ENCODE peak calls at places on chromosomes 2 and 18, in seven cellular contexts. One of them, this sample, is unnamed. For H3K27me3, the result is how much of the 10 kb centered on the place peaks cover.

GRCh38 chr2:207087046-207087902 is 78.5 kb downstream of the KLF7 start:
- DNase-seq in HCT116: no peak
- DNase-seq in BJ: no peak
- DNase-seq in WERI-Rb-1: peak
- DNase-seq in H9: no peak
- DNase-seq in CD8-positive, alpha-beta memory T cell: no peak
- DNase-seq in uterus: no peak
- DNase-seq in this sample: no peak

GRCh38 chr2:6183231-6183630 is 491.0 kb downstream of the SOX11 start:
- DNase-seq in BJ: no peak
- DNase-seq in CD8-positive, alpha-beta memory T cell: no peak
- DNase-seq in HCT116: no peak
- DNase-seq in H9: no peak
- DNase-seq in WERI-Rb-1: no peak
- DNase-seq in uterus: no peak
- DNase-seq in this sample: no peak

GRCh38 chr18:32258148-32258547 is 68.3 kb downstream of the MEP1B start:
- DNase-seq in H9: no peak
- DNase-seq in HCT116: no peak
- DNase-seq in uterus: no peak
- DNase-seq in BJ: no peak
- DNase-seq in CD8-positive, alpha-beta memory T cell: no peak
- DNase-seq in WERI-Rb-1: no peak
- DNase-seq in this sample: no peak

GRCh38 chr2:29165362-29166236 is 50.4 kb downstream of the CLIP4 start:
- DNase-seq in CD8-positive, alpha-beta memory T cell: no peak
- DNase-seq in H9: no peak
- DNase-seq in HCT116: no peak
- DNase-seq in uterus: no peak
- DNase-seq in WERI-Rb-1: no peak
- DNase-seq in BJ: peak
- DNase-seq in this sample: no peak

GRCh38 chr2:169452080-169452479 is 27.2 kb upstream of the BBS5 start:
- DNase-seq in HCT116: peak
- DNase-seq in uterus: no peak
- DNase-seq in H9: no peak
- DNase-seq in WERI-Rb-1: peak
- DNase-seq in CD8-positive, alpha-beta memory T cell: no peak
- DNase-seq in BJ: no peak
- DNase-seq in this sample: no peak

GRCh38 chr18:42752921-42753320 is 362.6 kb downstream of the RIT2 start:
- DNase-seq in HCT116: no peak
- DNase-seq in CD8-positive, alpha-beta memory T cell: no peak
- DNase-seq in BJ: no peak
- DNase-seq in H9: no peak
- DNase-seq in WERI-Rb-1: no peak
- DNase-seq in uterus: no peak
- DNase-seq in this sample: no peak

GRCh38 chr2:7053650-7054262 is 136.5 kb downstream of the RNF144A start:
- DNase-seq in BJ: no peak
- DNase-seq in HCT116: no peak
- DNase-seq in WERI-Rb-1: peak
- DNase-seq in uterus: no peak
- DNase-seq in H9: no peak
- DNase-seq in CD8-positive, alpha-beta memory T cell: no peak
- DNase-seq in this sample: no peak

GRCh38 chr18:61502472-61502871 is 169.2 kb downstream of the CDH20 start:
- DNase-seq in H9: peak
- DNase-seq in CD8-positive, alpha-beta memory T cell: no peak
- DNase-seq in BJ: peak
- DNase-seq in uterus: peak
- DNase-seq in WERI-Rb-1: peak
- DNase-seq in HCT116: peak
- DNase-seq in this sample: peak

GRCh38 chr2:32706815-32707214 is 79.0 kb downstream of the TTC27 start:
- DNase-seq in CD8-positive, alpha-beta memory T cell: no peak
- DNase-seq in H9: no peak
- DNase-seq in HCT116: no peak
- DNase-seq in BJ: no peak
- DNase-seq in WERI-Rb-1: no peak
- DNase-seq in uterus: no peak
- DNase-seq in this sample: no peak

GRCh38 chr2:61438670-61439069 is 32.2 kb downstream of the USP34 start:
- DNase-seq in CD8-positive, alpha-beta memory T cell: no peak
- DNase-seq in uterus: no peak
- DNase-seq in WERI-Rb-1: no peak
- DNase-seq in H9: no peak
- DNase-seq in BJ: no peak
- DNase-seq in HCT116: no peak
- DNase-seq in this sample: no peak

GRCh38 chr2:151262629-151263028 is 966 bp upstream of the RBM43 start:
- DNase-seq in WERI-Rb-1: no peak
- DNase-seq in H9: peak
- DNase-seq in BJ: no peak
- DNase-seq in CD8-positive, alpha-beta memory T cell: no peak
- DNase-seq in uterus: no peak
- DNase-seq in HCT116: no peak
- DNase-seq in this sample: no peak

GRCh38 chr2:29644949-29645348 is 276.4 kb downstream of the ALK start:
- DNase-seq in H9: no peak
- DNase-seq in WERI-Rb-1: no peak
- DNase-seq in HCT116: no peak
- DNase-seq in BJ: no peak
- DNase-seq in CD8-positive, alpha-beta memory T cell: no peak
- DNase-seq in uterus: no peak
- DNase-seq in this sample: no peak

GRCh38 chr2:122960727-122961641 is 1064.1 kb upstream of the CNTNAP5 start:
- DNase-seq in BJ: no peak
- DNase-seq in uterus: no peak
- DNase-seq in HCT116: no peak
- DNase-seq in CD8-positive, alpha-beta memory T cell: no peak
- DNase-seq in H9: no peak
- DNase-seq in WERI-Rb-1: no peak
- DNase-seq in this sample: no peak

GRCh38 chr2:241111443-241111810 is 9.3 kb upstream of the MTERF4 start:
- DNase-seq in HCT116: no peak
- DNase-seq in WERI-Rb-1: no peak
- DNase-seq in CD8-positive, alpha-beta memory T cell: no peak
- DNase-seq in H9: no peak
- DNase-seq in uterus: no peak
- DNase-seq in BJ: no peak
- DNase-seq in this sample: no peak

GRCh38 chr2:36511858-36512630 is 85.9 kb downstream of the FEZ2 start:
- DNase-seq in BJ: no peak
- DNase-seq in HCT116: no peak
- DNase-seq in H9: no peak
- DNase-seq in CD8-positive, alpha-beta memory T cell: no peak
- DNase-seq in uterus: no peak
- DNase-seq in WERI-Rb-1: no peak
- DNase-seq in this sample: no peak

GRCh38 chr2:36509077-36509476 is 88.9 kb downstream of the FEZ2 start:
- DNase-seq in BJ: no peak
- DNase-seq in HCT116: no peak
- DNase-seq in CD8-positive, alpha-beta memory T cell: no peak
- DNase-seq in uterus: no peak
- DNase-seq in WERI-Rb-1: no peak
- DNase-seq in H9: no peak
- DNase-seq in this sample: no peak

GRCh38 chr2:36502081-36502480 is 95.9 kb downstream of the FEZ2 start:
- DNase-seq in WERI-Rb-1: no peak
- DNase-seq in BJ: no peak
- DNase-seq in uterus: no peak
- DNase-seq in HCT116: peak
- DNase-seq in CD8-positive, alpha-beta memory T cell: no peak
- DNase-seq in H9: no peak
- DNase-seq in this sample: no peak

GRCh38 chr2:36512705-36513104 is 85.3 kb downstream of the FEZ2 start:
- DNase-seq in H9: no peak
- DNase-seq in BJ: no peak
- DNase-seq in WERI-Rb-1: no peak
- DNase-seq in HCT116: no peak
- DNase-seq in CD8-positive, alpha-beta memory T cell: no peak
- DNase-seq in uterus: no peak
- DNase-seq in this sample: no peak

GRCh38 chr2:36507408-36507812 is 90.6 kb downstream of the FEZ2 start:
- DNase-seq in HCT116: peak
- DNase-seq in CD8-positive, alpha-beta memory T cell: no peak
- DNase-seq in WERI-Rb-1: peak
- DNase-seq in BJ: no peak
- DNase-seq in H9: peak
- DNase-seq in uterus: peak
- DNase-seq in this sample: no peak
- H3K27me3 ChIP-seq in HCT116: under half
- H3K27me3 ChIP-seq in CD8-positive, alpha-beta memory T cell: under half
- H3K27me3 ChIP-seq in WERI-Rb-1: under half
- H3K27me3 ChIP-seq in BJ: under half
- H3K27me3 ChIP-seq in H9: under half
- H3K27me3 ChIP-seq in uterus: under half
- H3K27me3 ChIP-seq in this sample: under half

GRCh38 chr2:176093889-176094232 is 1.3 kb downstream of the HOXD13 start:
- DNase-seq in BJ: no peak
- DNase-seq in HCT116: no peak
- DNase-seq in WERI-Rb-1: no peak
- DNase-seq in uterus: no peak
- DNase-seq in H9: no peak
- DNase-seq in CD8-positive, alpha-beta memory T cell: no peak
- DNase-seq in this sample: no peak
- H3K27me3 ChIP-seq in BJ: under half
- H3K27me3 ChIP-seq in HCT116: under half
- H3K27me3 ChIP-seq in WERI-Rb-1: half or more
- H3K27me3 ChIP-seq in uterus: half or more
- H3K27me3 ChIP-seq in H9: half or more
- H3K27me3 ChIP-seq in CD8-positive, alpha-beta memory T cell: half or more
- H3K27me3 ChIP-seq in this sample: half or more

GRCh38 chr2:50345691-50346090 is 686.2 kb downstream of the NRXN1 start:
- DNase-seq in BJ: no peak
- DNase-seq in WERI-Rb-1: no peak
- DNase-seq in CD8-positive, alpha-beta memory T cell: no peak
- DNase-seq in H9: peak
- DNase-seq in uterus: no peak
- DNase-seq in HCT116: no peak
- DNase-seq in this sample: no peak
- H3K27me3 ChIP-seq in BJ: under half
- H3K27me3 ChIP-seq in WERI-Rb-1: under half
- H3K27me3 ChIP-seq in CD8-positive, alpha-beta memory T cell: under half
- H3K27me3 ChIP-seq in H9: under half
- H3K27me3 ChIP-seq in uterus: under half
- H3K27me3 ChIP-seq in HCT116: under half
- H3K27me3 ChIP-seq in this sample: half or more

GRCh38 chr18:37497836-37498518 is 67.6 kb downstream of the CELF4 start:
- DNase-seq in H9: no peak
- DNase-seq in BJ: no peak
- DNase-seq in CD8-positive, alpha-beta memory T cell: no peak
- DNase-seq in uterus: no peak
- DNase-seq in WERI-Rb-1: no peak
- DNase-seq in HCT116: no peak
- DNase-seq in this sample: no peak
- H3K27me3 ChIP-seq in H9: under half
- H3K27me3 ChIP-seq in BJ: under half
- H3K27me3 ChIP-seq in CD8-positive, alpha-beta memory T cell: under half
- H3K27me3 ChIP-seq in uterus: under half
- H3K27me3 ChIP-seq in WERI-Rb-1: under half
- H3K27me3 ChIP-seq in HCT116: under half
- H3K27me3 ChIP-seq in this sample: under half

GRCh38 chr2:121285077-121285449 is at the start of gene TFCP2L1:
- DNase-seq in WERI-Rb-1: peak
- DNase-seq in H9: peak
- DNase-seq in BJ: no peak
- DNase-seq in HCT116: no peak
- DNase-seq in CD8-positive, alpha-beta memory T cell: no peak
- DNase-seq in uterus: no peak
- DNase-seq in this sample: no peak

GRCh38 chr2:121285926-121286325 is 924 bp upstream of the TFCP2L1 start:
- DNase-seq in HCT116: no peak
- DNase-seq in WERI-Rb-1: no peak
- DNase-seq in CD8-positive, alpha-beta memory T cell: no peak
- DNase-seq in BJ: no peak
- DNase-seq in uterus: no peak
- DNase-seq in H9: no peak
- DNase-seq in this sample: no peak

GRCh38 chr2:121283670-121284245 is 1.2 kb downstream of the TFCP2L1 start:
- DNase-seq in CD8-positive, alpha-beta memory T cell: no peak
- DNase-seq in uterus: no peak
- DNase-seq in WERI-Rb-1: peak
- DNase-seq in HCT116: no peak
- DNase-seq in H9: no peak
- DNase-seq in BJ: no peak
- DNase-seq in this sample: no peak

GRCh38 chr2:121282800-121283382 is 2.1 kb downstream of the TFCP2L1 start:
- DNase-seq in CD8-positive, alpha-beta memory T cell: no peak
- DNase-seq in uterus: no peak
- DNase-seq in HCT116: no peak
- DNase-seq in WERI-Rb-1: no peak
- DNase-seq in H9: no peak
- DNase-seq in BJ: no peak
- DNase-seq in this sample: no peak

GRCh38 chr2:121284424-121285076 is 452 bp downstream of the TFCP2L1 start:
- DNase-seq in BJ: no peak
- DNase-seq in WERI-Rb-1: peak
- DNase-seq in CD8-positive, alpha-beta memory T cell: no peak
- DNase-seq in H9: no peak
- DNase-seq in uterus: no peak
- DNase-seq in HCT116: no peak
- DNase-seq in this sample: no peak
- H3K27me3 ChIP-seq in BJ: under half
- H3K27me3 ChIP-seq in WERI-Rb-1: under half
- H3K27me3 ChIP-seq in CD8-positive, alpha-beta memory T cell: under half
- H3K27me3 ChIP-seq in H9: under half
- H3K27me3 ChIP-seq in uterus: under half
- H3K27me3 ChIP-seq in HCT116: under half
- H3K27me3 ChIP-seq in this sample: under half

GRCh38 chr2:176129013-176129796 is at the start of gene HOXD8:
- DNase-seq in HCT116: peak
- DNase-seq in WERI-Rb-1: no peak
- DNase-seq in H9: peak
- DNase-seq in uterus: peak
- DNase-seq in CD8-positive, alpha-beta memory T cell: no peak
- DNase-seq in BJ: no peak
- DNase-seq in this sample: no peak

GRCh38 chr2:176127769-176128072 is 1.8 kb upstream of the HOXD8 start:
- DNase-seq in BJ: no peak
- DNase-seq in CD8-positive, alpha-beta memory T cell: no peak
- DNase-seq in H9: no peak
- DNase-seq in WERI-Rb-1: no peak
- DNase-seq in uterus: no peak
- DNase-seq in HCT116: no peak
- DNase-seq in this sample: no peak

GRCh38 chr2:176128172-176129012 is 1.1 kb upstream of the HOXD8 start:
- DNase-seq in CD8-positive, alpha-beta memory T cell: no peak
- DNase-seq in WERI-Rb-1: no peak
- DNase-seq in H9: peak
- DNase-seq in BJ: no peak
- DNase-seq in HCT116: no peak
- DNase-seq in uterus: peak
- DNase-seq in this sample: no peak

GRCh38 chr2:176125215-176126054 is 2.9 kb downstream of the HOXD9 start:
- DNase-seq in HCT116: no peak
- DNase-seq in uterus: no peak
- DNase-seq in WERI-Rb-1: no peak
- DNase-seq in CD8-positive, alpha-beta memory T cell: no peak
- DNase-seq in BJ: no peak
- DNase-seq in H9: peak
- DNase-seq in this sample: no peak

GRCh38 chr2:176126929-176127768 is 2.4 kb upstream of the HOXD8 start:
- DNase-seq in CD8-positive, alpha-beta memory T cell: peak
- DNase-seq in uterus: peak
- DNase-seq in H9: peak
- DNase-seq in HCT116: no peak
- DNase-seq in WERI-Rb-1: no peak
- DNase-seq in BJ: no peak
- DNase-seq in this sample: peak
- H3K27me3 ChIP-seq in CD8-positive, alpha-beta memory T cell: half or more
- H3K27me3 ChIP-seq in uterus: under half
- H3K27me3 ChIP-seq in H9: half or more
- H3K27me3 ChIP-seq in HCT116: under half
- H3K27me3 ChIP-seq in WERI-Rb-1: half or more
- H3K27me3 ChIP-seq in BJ: under half
- H3K27me3 ChIP-seq in this sample: half or more